ENCODE peak calls at places on chromosomes 2 and 18, in four cellular contexts. H is HepG2, W is GM12891, P is K562. G is an unnamed sample.

GRCh38 chr2:240911641-240912265 is 5.6 kb downstream of the CROCC2 start:
- DNase-seq in W (no peak), H (no peak), P (no peak), G (no peak)

GRCh38 chr2:50346586-50347351 is 685.2 kb downstream of the NRXN1 start:
- DNase-seq in H (no peak), W (no peak), P (no peak), G (no peak)

GRCh38 chr18:37305084-37305483 is 260.5 kb downstream of the CELF4 start:
- DNase-seq in P (no peak), W (no peak), H (no peak), G (no peak)

GRCh38 chr2:189995679-189996078 is 66.8 kb downstream of the MSTN start:
- DNase-seq in P (no peak), W (no peak), H (no peak), G (no peak)

GRCh38 chr2:197495433-197496134 is 4.1 kb downstream of the HSPD1 start:
- DNase-seq in W (no peak), H (no peak), P (no peak), G (no peak)

GRCh38 chr18:7177131-7177744 is 53.7 kb upstream of the LRRC30 start:
- DNase-seq in H (peak), P (peak), W (peak), G (no peak)

GRCh38 chr2:21161832-21162614 is 38.3 kb downstream of the TDRD15 start:
- DNase-seq in H (no peak), W (no peak), P (no peak), G (no peak)

GRCh38 chr2:60058781-60059180 is 494.7 kb downstream of the BCL11A start:
- DNase-seq in W (no peak), H (no peak), P (no peak), G (no peak)

GRCh38 chr18:31219395-31219794 is 56.7 kb upstream of the DSC1 start:
- DNase-seq in W (no peak), H (no peak), P (no peak), G (no peak)

GRCh38 chr18:53033128-53033527 is 693.1 kb downstream of the DCC start:
- DNase-seq in W (no peak), H (no peak), P (no peak), G (no peak)

GRCh38 chr18:79521806-79522205 is 126.1 kb downstream of the NFATC1 start:
- DNase-seq in P (no peak), H (no peak), W (no peak), G (no peak)

GRCh38 chr2:56448403-56448998 is 264.7 kb downstream of the CCDC85A start:
- DNase-seq in W (no peak), H (peak), P (no peak), G (no peak)

GRCh38 chr18:22489694-22490093 is 72.0 kb upstream of the CTAGE1 start:
- DNase-seq in P (no peak), H (peak), W (no peak), G (no peak)

GRCh38 chr2:10326707-10327594 is 24.2 kb downstream of the HPCAL1 start:
- DNase-seq in H (peak), P (no peak), W (no peak), G (no peak)

GRCh38 chr18:23585007-23585871 is 1.1 kb downstream of the NPC1 start:
- DNase-seq in P (peak), W (no peak), H (peak), G (no peak)

GRCh38 chr2:161415467-161416293 is 417 bp upstream of the TBR1 start:
- DNase-seq in H (peak), P (no peak), W (no peak), G (no peak)

GRCh38 chr2:72539145-72539552 is 286.7 kb downstream of the EXOC6B start:
- DNase-seq in W (no peak), P (peak), H (peak), G (no peak)

GRCh38 chr18:2459886-2460285 is 111.4 kb downstream of the METTL4 start:
- DNase-seq in H (no peak), W (no peak), P (no peak), G (no peak)

GRCh38 chr2:165122521-165122920 is 81.3 kb downstream of the SCN3A start:
- DNase-seq in H (no peak), P (no peak), W (no peak), G (no peak)

GRCh38 chr2:207265849-207266248 is 100.1 kb upstream of the KLF7 start:
- DNase-seq in W (no peak), P (no peak), H (no peak), G (no peak)

DNA sequence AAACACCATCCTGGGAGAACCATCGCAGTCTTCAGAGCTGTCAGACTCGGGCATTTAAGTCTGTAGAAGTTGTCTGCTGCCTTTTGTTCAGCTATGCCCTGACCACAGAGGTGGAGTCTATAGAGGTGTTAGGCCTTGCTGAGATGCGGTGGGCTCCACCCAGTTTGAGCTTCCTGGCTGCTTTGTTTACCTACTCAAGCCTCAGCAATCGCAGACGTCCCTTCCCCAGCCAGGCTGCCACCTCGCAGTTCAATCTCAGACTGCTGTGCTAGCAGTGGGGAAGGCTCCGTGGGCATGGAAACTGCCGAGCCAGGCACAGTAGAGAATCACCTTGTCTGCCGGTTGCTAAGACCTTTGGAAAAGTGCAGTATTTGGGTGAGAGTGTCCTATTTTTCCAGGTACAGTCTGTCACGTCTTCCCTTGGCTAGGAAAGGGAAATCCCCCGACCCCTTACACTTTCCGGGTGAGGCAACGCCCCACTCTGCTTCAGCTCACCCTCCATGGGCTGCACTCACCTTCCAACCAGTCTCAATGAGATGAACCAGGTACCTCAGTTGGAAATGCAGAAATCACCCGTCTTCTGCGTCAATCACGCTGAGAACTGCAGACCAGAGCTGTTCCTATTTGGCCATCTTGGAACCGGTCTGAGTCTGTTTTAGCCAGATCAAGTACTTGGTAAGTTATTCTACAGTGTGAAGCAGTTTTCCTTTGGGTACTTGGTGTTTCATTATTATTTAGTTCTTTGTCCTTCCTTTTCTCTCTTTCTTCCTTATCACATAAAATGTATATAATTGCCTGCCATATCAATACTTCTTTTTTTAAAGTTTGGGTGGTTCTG is 71.5 kb downstream of the CDC42EP3 start:
- DNase-seq in H (no peak), P (no peak), W (no peak), G (no peak)
- TF ChIP-seq POLR2AphosphoS5 in H (no peak), P (no peak), W (no peak), G (no peak)

GRCh38 chr2:40434638-40435296 is 17.1 kb downstream of the SLC8A1 start:
- DNase-seq in P (no peak), H (no peak), W (no peak), G (no peak)

GRCh38 chr2:40432916-40433315 is 19.0 kb downstream of the SLC8A1 start:
- DNase-seq in P (no peak), H (no peak), W (no peak), G (no peak)

GRCh38 chr2:40431600-40431955 is 20.3 kb downstream of the SLC8A1 start:
- DNase-seq in P (no peak), H (no peak), W (no peak), G (no peak)

GRCh38 chr2:40435426-40436092 is 16.3 kb downstream of the SLC8A1 start:
- DNase-seq in P (no peak), H (no peak), W (no peak), G (no peak)

GRCh38 chr2:40433739-40434138 is 18.2 kb downstream of the SLC8A1 start:
- DNase-seq in W (no peak), H (no peak), P (no peak), G (no peak)
- TF ChIP-seq TAF1 in W (no peak), H (no peak), P (no peak), G (no peak)

GRCh38 chr2:151619337-151619989 is 114.8 kb downstream of the NEB start:
- DNase-seq in W (no peak), P (peak), H (peak), G (no peak)
- TF ChIP-seq POLR2A in W (no peak), P (no peak), H (no peak), G (no peak)

DNA sequence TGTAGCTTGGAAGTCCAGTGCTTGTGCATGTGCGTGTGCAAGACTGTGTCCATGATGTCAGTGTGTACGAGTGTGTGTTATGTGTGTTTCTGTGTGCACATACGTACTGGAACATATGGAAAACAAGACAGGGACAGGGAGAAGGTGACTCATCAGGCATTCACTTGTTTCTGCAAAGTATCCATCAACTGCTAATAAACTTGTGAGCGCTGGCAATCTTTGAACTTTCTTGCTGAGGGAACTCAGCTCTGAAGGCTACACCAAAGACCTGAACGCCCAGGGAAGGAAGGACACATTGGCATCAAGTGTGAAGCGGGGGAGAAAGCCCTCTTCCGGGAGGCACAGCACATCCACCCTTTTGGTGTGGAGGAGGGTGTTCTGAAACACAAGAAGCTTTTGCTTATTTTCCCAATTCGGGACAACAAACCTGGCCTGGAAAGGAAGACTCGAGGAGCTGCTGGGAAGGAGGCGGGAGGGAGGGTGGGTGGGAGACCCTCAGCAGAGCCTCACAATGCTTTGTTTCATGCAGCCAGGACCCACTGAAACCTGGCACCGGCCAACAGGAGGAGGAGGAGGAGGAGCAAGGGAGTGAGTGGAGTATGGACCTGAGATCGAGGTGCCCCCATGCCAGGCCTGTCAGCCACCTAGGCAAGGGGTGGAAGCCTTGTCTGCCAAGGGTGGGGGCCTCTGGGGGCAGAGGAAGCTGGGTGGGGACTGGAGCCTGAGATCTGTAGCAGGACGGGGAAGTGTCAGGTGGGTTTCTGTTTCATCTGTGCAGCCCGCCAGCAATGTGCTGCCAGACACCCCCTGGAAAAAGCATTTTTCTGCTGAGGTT is 26.8 kb downstream of the SMAD7 start:
- DNase-seq in W (peak), H (no peak), P (no peak), G (peak)
- TF ChIP-seq POLR2AphosphoS5 in W (no peak), H (no peak), P (no peak), G (no peak)